ENCODE peak calls at places on chromosomes 12 and 14, in seven cellular contexts. L, Z, P, C, J, W and Q are unnamed samples.

GRCh38 chr14:104316121-104316722 is 177.8 kb downstream of the KIF26A start:
- DNase-seq in L (peak), Z (no peak), P (no peak), C (no peak), J (no peak), W (no peak), Q (no peak)

GRCh38 chr12:28023156-28023887 is 50.8 kb upstream of the PTHLH start:
- DNase-seq in L (no peak), Z (no peak), P (peak), C (peak), J (peak), W (no peak), Q (no peak)

GRCh38 chr12:71551529-71551928 is 111.9 kb downstream of the LGR5 start:
- DNase-seq in L (no peak), Z (no peak), P (peak), C (peak), J (peak), W (no peak), Q (no peak)

GRCh38 chr12:14395059-14395778 is 29.7 kb downstream of the ATF7IP start:
- DNase-seq in L (no peak), Z (no peak), P (peak), C (no peak), J (no peak), W (no peak), Q (no peak)

GRCh38 chr14:22427771-22428228 is 161.2 kb downstream of the DAD1 start:
- DNase-seq in L (peak), Z (no peak), P (peak), C (peak), J (no peak), W (no peak), Q (no peak)

GRCh38 chr12:75939016-75939642 is 92.4 kb downstream of the PHLDA1 start:
- DNase-seq in L (no peak), Z (no peak), P (no peak), C (peak), J (no peak), W (no peak), Q (no peak)

GRCh38 chr14:54435500-54435981 is 5.6 kb downstream of the CNIH1 start:
- DNase-seq in L (no peak), Z (no peak), P (no peak), C (peak), J (no peak), W (no peak), Q (no peak)

GRCh38 chr14:99515301-99516155 is 34.3 kb downstream of the CCNK start:
- DNase-seq in L (peak), Z (no peak), P (no peak), C (no peak), J (no peak), W (no peak), Q (no peak)

GRCh38 chr12:52025301-52026172 is 18.8 kb downstream of the TAMALIN start:
- DNase-seq in L (peak), Z (peak), P (peak), C (peak), J (peak), W (peak), Q (peak)

GRCh38 chr12:52023976-52024688 is 17.4 kb downstream of the TAMALIN start:
- DNase-seq in L (no peak), Z (no peak), P (no peak), C (no peak), J (no peak), W (no peak), Q (no peak)

GRCh38 chr12:52029686-52030085 is 21.6 kb upstream of the NR4A1 start:
- DNase-seq in L (peak), Z (no peak), P (peak), C (peak), J (no peak), W (no peak), Q (no peak)

GRCh38 chr12:52026267-52026666 is 19.5 kb downstream of the TAMALIN start:
- DNase-seq in L (no peak), Z (no peak), P (no peak), C (no peak), J (no peak), W (no peak), Q (no peak)

DNA sequence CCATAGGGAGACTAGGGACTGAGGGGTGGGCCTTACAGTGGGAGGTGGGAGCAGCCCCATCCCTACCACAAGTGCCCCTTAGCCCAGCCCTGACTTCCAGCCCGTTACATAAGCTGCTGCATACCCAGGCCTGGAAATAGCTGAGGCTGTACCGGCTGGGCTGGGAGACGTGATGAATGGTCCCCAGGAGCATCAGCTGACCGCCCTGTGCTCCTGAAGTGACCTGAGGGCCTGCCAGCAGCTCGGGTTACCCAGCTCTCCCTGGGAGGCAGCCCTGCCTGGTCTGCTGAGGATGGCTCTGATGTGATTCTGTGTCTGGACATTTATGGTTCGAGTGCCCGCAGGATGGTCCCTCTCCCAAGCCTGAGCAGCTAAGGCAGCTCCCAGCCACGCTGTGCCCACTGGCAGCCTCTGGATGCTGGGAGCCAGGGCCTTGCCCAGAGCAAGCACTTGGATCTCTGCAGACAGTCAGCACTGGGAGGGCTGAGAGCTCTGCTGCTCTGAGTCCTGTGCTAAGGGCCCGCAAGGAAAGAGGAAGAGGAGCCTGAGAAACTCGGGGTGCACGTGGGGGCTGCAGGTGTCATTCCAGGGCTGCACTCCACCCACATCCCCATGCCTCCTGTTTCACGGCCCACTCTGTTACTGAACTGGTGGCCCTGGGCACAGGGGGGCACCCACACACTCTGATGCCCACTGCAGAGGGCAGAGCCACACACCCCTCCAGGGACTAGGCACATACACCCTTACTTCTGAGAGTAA is 20.5 kb downstream of the TAMALIN start:
- DNase-seq in L (peak), Z (no peak), P (no peak), C (no peak), J (no peak), W (no peak), Q (no peak)
- TF ChIP-seq POLR2A in L (no peak), Z (no peak), P (no peak), C (no peak), J (no peak), W (no peak), Q (no peak)

GRCh38 chr12:108633534-108634224 is at the start of gene SELPLG:
- DNase-seq in L (peak), Z (peak), P (peak), C (no peak), J (no peak), W (peak), Q (peak)

GRCh38 chr12:108634225-108634795 is 616 bp upstream of the SELPLG start:
- DNase-seq in L (no peak), Z (peak), P (peak), C (no peak), J (no peak), W (no peak), Q (no peak)

GRCh38 chr12:108637222-108637621 is 3.5 kb upstream of the SELPLG start:
- DNase-seq in L (no peak), Z (no peak), P (peak), C (no peak), J (no peak), W (no peak), Q (no peak)

GRCh38 chr12:108635997-108636808 is 2.5 kb upstream of the SELPLG start:
- DNase-seq in L (no peak), Z (no peak), P (no peak), C (no peak), J (no peak), W (no peak), Q (no peak)

DNA sequence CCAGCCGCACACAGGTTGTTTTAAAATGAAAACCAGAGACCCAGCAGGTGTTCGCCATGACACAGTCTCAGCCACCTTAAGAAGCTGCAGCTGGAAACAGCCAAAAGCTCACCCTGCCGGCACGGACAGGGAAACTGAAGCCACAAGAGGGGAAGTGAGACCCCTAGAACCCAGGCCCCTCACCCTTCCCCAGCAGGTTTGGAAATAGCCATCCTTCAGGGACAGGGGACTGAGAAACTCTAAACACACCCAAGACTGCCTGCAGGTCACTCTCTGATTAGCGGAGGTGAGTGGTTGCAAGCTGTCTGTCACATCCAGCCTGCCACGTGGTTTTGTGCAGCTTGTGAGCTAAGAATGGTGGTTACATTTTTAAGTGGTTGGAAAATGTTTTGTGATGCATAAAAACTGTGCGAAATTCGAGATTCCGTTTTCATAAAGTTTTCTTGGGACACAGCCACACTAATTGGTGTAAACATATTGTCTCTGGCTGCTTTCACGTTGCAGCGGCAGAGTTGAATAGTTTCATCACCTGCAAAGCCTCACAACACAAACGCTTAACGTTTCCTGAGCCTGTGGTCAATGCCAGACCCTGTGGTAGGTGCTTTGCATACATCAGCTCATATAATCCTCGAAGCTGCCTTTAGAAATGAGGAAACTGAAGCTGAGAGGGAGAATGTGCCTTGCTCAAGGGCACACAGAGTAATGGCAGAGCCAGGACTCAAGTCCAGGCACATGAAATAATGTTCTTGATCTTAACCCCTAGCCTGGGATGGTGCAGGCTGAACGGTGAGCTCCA is 1.7 kb upstream of the SELPLG start:
- DNase-seq in L (no peak), Z (peak), P (peak), C (peak), J (no peak), W (peak), Q (no peak)
- TF ChIP-seq POLR2A in L (no peak), Z (peak), P (peak), C (no peak), J (no peak), W (peak), Q (no peak)

DNA sequence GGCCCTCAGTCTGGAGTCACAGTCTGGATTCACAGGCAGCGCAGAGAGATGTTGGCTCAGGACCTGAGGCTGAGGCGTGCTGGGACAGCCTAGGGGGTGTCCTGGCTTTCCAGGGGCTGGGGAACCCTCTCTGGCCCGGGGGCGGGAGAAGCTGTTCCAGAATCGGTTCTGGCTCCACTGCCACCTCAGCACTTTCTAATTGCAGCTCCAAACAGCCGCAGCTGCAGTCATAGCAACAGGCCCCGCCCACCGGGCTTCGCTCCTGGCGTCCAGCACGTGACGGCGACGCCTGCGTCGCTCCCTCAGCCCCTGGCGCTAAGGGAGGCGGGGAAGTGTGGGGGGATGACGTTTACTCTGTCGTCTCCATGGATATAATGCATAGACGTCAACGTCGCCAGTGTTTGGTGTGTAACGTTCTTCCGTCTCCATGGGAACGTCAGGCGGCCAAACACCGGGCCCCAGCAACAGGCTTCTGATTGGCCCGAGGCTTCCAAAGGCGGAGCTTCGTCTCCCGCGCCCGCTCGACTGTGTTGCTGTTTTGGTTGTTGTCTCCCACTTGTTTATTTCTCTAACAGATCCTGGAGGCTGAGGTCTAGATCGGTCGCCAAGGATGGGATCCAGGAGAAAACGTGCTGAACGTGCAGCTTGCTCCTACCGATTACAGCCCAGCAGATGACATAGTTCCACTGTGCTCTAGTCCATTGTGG is 19.7 kb upstream of the FOS start:
- DNase-seq in L (peak), Z (peak), P (peak), C (peak), J (peak), W (peak), Q (peak)
- TF ChIP-seq POLR2A in L (peak), Z (peak), P (no peak), C (peak), J (no peak), W (no peak), Q (no peak)

GRCh38 chr14:58276208-58276607 is 22.1 kb upstream of the ARID4A start:
- DNase-seq in L (no peak), Z (no peak), P (no peak), C (no peak), J (no peak), W (no peak), Q (no peak)

GRCh38 chr14:58270628-58271027 is 26.0 kb downstream of the PSMA3 start:
- DNase-seq in L (no peak), Z (no peak), P (no peak), C (peak), J (no peak), W (no peak), Q (no peak)

GRCh38 chr14:58275527-58276190 is 22.7 kb upstream of the ARID4A start:
- DNase-seq in L (no peak), Z (no peak), P (no peak), C (no peak), J (no peak), W (no peak), Q (no peak)

GRCh38 chr14:58278177-58278576 is 20.2 kb upstream of the ARID4A start:
- DNase-seq in L (no peak), Z (no peak), P (no peak), C (no peak), J (no peak), W (no peak), Q (no peak)

DNA sequence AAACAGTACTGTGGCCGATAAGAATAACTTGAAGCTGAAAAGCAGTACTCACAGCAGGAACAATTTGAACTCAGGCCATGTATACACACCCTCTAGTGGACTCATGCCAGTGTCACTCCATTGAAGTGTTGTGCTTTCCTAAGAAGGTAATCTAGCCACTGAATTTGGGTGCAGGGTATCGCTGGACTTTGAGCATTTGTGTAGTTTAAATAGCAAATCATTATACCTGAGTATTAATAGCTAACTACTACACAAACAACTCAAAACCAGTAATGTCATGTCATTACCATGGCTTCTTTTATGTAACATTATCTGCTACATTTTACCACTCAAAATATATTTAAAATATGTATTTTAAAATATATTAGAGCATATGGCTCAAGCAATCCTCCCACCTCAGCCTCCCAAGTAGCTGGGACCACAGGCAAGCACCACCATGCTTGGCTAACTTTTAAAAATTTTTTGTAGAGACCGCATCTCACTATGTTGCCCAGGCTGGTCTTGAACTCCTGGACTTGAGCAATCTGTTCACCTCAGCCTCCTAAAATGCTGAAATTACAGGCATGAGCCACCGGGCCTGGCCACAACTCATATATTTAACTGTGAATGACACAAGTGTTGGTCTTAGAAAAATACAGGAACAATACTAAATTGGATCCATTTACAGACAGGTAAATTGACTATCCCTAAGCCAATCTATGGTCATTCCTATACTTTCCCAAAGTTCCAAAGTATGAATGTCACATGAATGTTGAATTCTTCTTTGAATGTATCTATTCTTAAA is 25.6 kb upstream of the ARID4A start:
- DNase-seq in L (no peak), Z (no peak), P (peak), C (peak), J (no peak), W (no peak), Q (no peak)
- TF ChIP-seq POLR2A in L (no peak), Z (no peak), P (no peak), C (no peak), J (no peak), W (no peak), Q (no peak)

GRCh38 chr14:100547633-100548294 is 39.5 kb downstream of the BEGAIN start:
- DNase-seq in L (peak), Z (no peak), P (peak), C (peak), J (peak), W (no peak), Q (peak)
- TF ChIP-seq POLR2A in L (no peak), Z (no peak), P (no peak), C (no peak), J (no peak), W (no peak), Q (no peak)

DNA sequence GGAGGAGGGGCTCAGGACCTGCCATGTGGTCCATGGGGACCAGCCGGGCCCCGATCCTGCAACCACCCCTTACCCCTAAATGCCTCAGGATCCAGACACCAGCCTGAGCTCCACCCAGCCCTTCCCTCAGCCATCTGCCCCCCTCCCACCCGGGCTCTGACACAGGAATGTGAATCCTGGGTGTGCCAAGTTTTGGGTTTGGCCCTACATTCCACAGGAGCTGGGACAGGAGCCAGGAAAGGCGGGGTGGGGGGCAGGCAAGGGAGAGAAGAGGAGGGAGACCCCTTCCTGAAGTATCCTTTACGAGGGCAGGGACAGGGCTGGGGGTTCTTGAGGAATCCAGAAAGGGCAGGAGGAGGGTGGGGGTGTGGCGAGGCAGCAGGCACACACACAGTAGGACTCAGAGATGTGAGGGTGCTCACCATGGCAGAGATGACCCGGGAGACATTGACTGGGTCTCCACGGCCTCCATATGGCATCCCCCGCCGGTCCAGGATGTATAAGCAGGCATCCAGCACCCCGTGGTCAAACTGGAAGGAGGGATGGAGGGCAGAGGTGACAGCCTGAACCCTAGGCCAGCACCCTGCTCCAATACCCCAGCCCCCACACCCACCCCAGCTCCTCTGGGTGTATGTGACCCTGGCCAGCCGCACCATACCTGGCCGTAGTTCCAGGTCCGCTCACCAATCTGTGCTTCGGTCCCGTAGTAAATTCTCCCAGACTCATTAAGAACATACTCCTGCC is 3.5 kb downstream of the TGM1 start:
- DNase-seq in L (no peak), Z (no peak), P (no peak), C (no peak), J (no peak), W (no peak), Q (no peak)
- TF ChIP-seq POLR2A in L (no peak), Z (no peak), P (no peak), C (no peak), J (no peak), W (no peak), Q (no peak)

DNA sequence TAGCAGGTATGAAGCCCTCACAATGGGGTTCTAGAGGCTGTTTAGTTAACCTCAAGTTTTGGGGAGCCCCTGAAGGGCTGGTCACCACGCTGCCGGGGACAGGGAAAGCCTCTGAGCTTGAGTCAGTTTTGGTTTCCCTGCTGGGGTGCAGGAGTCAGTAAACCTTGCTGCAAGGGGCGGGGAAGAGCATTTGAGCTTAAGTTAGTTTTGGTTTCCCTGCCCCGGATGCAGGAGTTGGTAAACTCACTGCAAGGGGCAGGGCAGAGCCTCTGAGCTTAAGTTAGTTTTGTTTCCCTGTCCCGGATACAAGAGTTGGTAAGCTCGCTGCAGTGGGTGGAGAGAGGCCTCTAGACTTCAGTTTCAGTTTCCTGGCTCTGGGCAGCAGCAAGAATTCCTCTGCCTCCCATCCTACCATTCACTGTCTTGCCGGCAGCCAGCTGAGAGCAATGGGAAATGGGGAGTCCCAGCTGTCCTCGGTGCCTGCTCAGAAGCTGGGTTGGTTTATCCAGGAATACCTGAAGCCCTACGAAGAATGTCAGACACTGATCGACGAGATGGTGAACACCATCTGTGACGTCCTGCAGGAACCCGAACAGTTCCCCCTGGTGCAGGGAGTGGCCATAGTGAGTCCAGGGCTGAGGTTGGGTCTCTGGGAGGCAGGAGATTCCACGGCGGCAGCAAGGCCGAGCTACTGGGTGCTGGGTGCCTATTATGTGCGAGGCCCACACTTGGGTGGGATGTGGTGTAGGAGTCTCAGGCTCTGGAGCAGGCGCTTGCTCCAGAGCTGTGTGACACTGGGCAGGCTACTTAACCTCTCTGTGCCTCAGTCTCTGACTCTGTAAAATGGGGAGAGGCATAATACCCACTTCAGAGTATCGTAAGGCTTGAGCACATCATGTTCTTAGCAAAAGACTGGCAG is at the start of gene OAS2:
- DNase-seq in L (peak), Z (peak), P (peak), C (peak), J (no peak), W (peak), Q (peak)
- TF ChIP-seq POLR2A in L (peak), Z (peak), P (no peak), C (no peak), J (no peak), W (peak), Q (no peak)